ENCODE peak calls at places on chromosome 22, in four cellular contexts. G is effector memory CD8-positive, alpha-beta T cell; R is T-helper 9 cell; D is brain microvascular endothelial cell. I is an unnamed sample.

GRCh38 chr22:30087611-30088010 is 7.3 kb downstream of the HORMAD2 start:
- DNase-seq in G (no peak), R (no peak), D (no peak), I (no peak)

GRCh38 chr22:43697894-43698293 is 114.2 kb downstream of the EFCAB6 start:
- DNase-seq in G (no peak), D (no peak), R (no peak), I (no peak)

GRCh38 chr22:50011447-50012200 is 941 bp downstream of the IL17REL start:
- DNase-seq in R (no peak), D (no peak), G (no peak), I (no peak)

GRCh38 chr22:28741200-28741757 is 341 bp downstream of the CHEK2 start:
- DNase-seq in R (no peak), D (no peak), G (no peak), I (no peak)

GRCh38 chr22:46088541-46089311 is 61.6 kb upstream of the PPARA start:
- DNase-seq in G (no peak), R (no peak), D (peak), I (no peak)

GRCh38 chr22:17477401-17477833 is 85.9 kb upstream of the SLC25A18 start:
- DNase-seq in D (no peak), G (no peak), R (no peak), I (no peak)

GRCh38 chr22:31926969-31927368 is 17.4 kb upstream of the YWHAH start:
- DNase-seq in D (no peak), G (no peak), R (no peak), I (no peak)

GRCh38 chr22:44200855-44201550 is 20.3 kb downstream of the PARVG start:
- DNase-seq in R (no peak), D (no peak), G (no peak), I (no peak)

GRCh38 chr22:50002791-50003190 is 9.8 kb downstream of the IL17REL start:
- DNase-seq in G (no peak), R (no peak), D (peak), I (no peak)

GRCh38 chr22:32723632-32724031 is 77.9 kb upstream of the TIMP3 start:
- DNase-seq in R (peak), D (peak), G (peak), I (peak)

GRCh38 chr22:39908737-39909136 is 7.9 kb downstream of the GRAP2 start:
- DNase-seq in R (peak), D (peak), G (no peak), I (no peak)

GRCh38 chr22:38085501-38085900 is 1.5 kb upstream of the SLC16A8 start:
- DNase-seq in G (no peak), D (no peak), R (no peak), I (no peak)

GRCh38 chr22:23251445-23252093 is 71.3 kb downstream of the BCR start:
- DNase-seq in G (no peak), R (no peak), D (no peak), I (no peak)

GRCh38 chr22:48222742-48223487 is 1460.5 kb downstream of the TBC1D22A start:
- DNase-seq in G (no peak), D (no peak), R (no peak), I (no peak)

GRCh38 chr22:17257091-17257490 is 37.9 kb upstream of the ADA2 start:
- DNase-seq in G (no peak), R (no peak), D (no peak), I (no peak)

GRCh38 chr22:40429481-40429880 is 59.1 kb downstream of the SGSM3 start:
- DNase-seq in R (no peak), D (no peak), G (no peak), I (no peak)

GRCh38 chr22:29855611-29856181 is 17.6 kb upstream of the ASCC2 start:
- DNase-seq in G (no peak), D (no peak), R (no peak), I (no peak)

GRCh38 chr22:48098243-48098935 is 1335.9 kb downstream of the TBC1D22A start:
- DNase-seq in D (no peak), R (no peak), G (no peak), I (no peak)

I was measured in T-helper 1 cell.